ENCODE peak calls at places on chromosome 6, in eight cellular contexts. L is neural progenitor cell, Q is transverse colon, I is SK-N-SH, B is adrenal gland, A is spleen, J is psoas muscle, O is dorsolateral prefrontal cortex. H is an unnamed sample.

GRCh38 chr6:3669916-3670315 is 81.6 kb downstream of the PXDC1 start:
- DNase-seq in L (no peak), Q (no peak), I (no peak), B (no peak), A (no peak), J (no peak), O (no peak), H (no peak)

GRCh38 chr6:15351631-15352030 is 105.8 kb downstream of the JARID2 start:
- DNase-seq in L (no peak), Q (no peak), I (no peak), B (peak; percentile 65), A (no peak), J (peak; percentile 53), O (no peak), H (no peak)

GRCh38 chr6:43807228-43808061 is 37.4 kb downstream of the VEGFA start:
- DNase-seq in L (peak; percentile 32), Q (no peak), I (peak; percentile 68), B (peak; percentile 44), A (no peak), J (peak; percentile 77), O (no peak), H (peak; percentile 78)

GRCh38 chr6:121365499-121366183 is 31.4 kb upstream of the TBC1D32 start:
- DNase-seq in L (no peak), Q (no peak), I (no peak), B (peak; percentile 63), A (no peak), J (no peak), O (no peak), H (no peak)

GRCh38 chr6:43060034-43060754 is 763 bp downstream of the KLC4 start:
- DNase-seq in L (no peak), Q (peak; percentile 88), I (no peak), B (peak; percentile 39), A (no peak), J (no peak), O (no peak), H (peak; percentile 62)

GRCh38 chr6:27873101-27874030 is 38.8 kb downstream of the OR2B2 start:
- DNase-seq in L (peak; percentile 68), Q (peak; percentile 80), I (peak; percentile 68), B (peak; percentile 40), A (peak; percentile 93), J (peak; percentile 21), O (no peak), H (no peak)

GRCh38 chr6:110813813-110814487 is 1.3 kb downstream of the CDK19 start:
- DNase-seq in L (peak; percentile 17), Q (peak; percentile 11), I (peak; percentile 45), B (no peak), A (no peak), J (no peak), O (no peak), H (peak; percentile 10)

GRCh38 chr6:88368071-88368787 is 202.1 kb upstream of the CNR1 start:
- DNase-seq in L (no peak), Q (no peak), I (no peak), B (no peak), A (no peak), J (no peak), O (no peak), H (no peak)

DNA sequence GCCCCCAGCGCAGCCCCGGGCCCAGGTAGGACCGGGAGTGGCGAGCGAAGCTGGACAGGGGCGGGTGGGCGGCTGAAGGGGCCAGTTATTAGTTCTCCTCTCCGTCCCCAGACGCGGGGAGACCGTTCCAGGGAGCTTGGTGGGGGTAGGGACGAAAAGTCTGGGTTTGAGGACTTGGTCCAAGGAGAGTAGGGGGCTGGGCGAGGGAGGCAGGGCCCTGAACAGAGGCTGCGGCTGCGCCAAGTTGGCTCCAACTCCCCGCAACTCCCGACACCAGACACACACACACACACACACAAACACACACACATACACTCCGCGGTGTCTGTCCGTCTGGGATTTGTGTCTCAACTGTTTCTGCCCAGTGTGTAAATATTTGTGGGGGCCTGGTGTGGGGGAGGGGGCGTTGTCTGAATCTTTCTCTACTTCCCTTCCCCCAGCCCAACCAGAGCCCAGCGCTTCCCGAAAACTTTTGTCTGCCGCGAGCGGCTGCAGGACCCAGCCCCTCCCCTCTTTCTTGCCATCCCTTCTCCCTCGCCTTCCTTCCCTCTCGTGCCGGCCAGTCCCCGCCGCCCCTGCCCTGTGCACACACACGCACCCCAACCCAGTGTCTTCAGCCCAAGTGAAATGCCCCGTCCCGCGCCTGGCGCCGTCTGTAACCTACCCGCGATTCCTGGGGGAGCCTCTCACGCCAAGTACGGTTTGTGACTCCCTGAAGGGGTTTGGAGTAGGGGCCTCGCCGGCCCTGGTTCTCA is 710 bp downstream of the MDFI start:
- DNase-seq in L (peak; percentile 73), Q (no peak), I (peak; percentile 54), B (no peak), A (peak; percentile 58), J (no peak), O (no peak), H (peak; percentile 61)
- H3K4me3 ChIP-seq in L (peak overlapping the region; percentile 76), Q (peak overlapping the region; percentile 24), I (peak overlapping the region; percentile 67), B (peak overlapping the region; percentile 52), A (peak overlapping the region; percentile 68), J (peak overlapping the region; percentile 64), O (peak overlapping the region; percentile 38), H (peak overlapping the region; percentile 53)

GRCh38 chr6:53928641-53929339 is 134.0 kb downstream of the LRRC1 start:
- DNase-seq in L (no peak), Q (no peak), I (no peak), B (no peak), A (no peak), J (no peak), O (no peak), H (no peak)

GRCh38 chr6:53932502-53932901 is 137.7 kb downstream of the LRRC1 start:
- DNase-seq in L (no peak), Q (no peak), I (no peak), B (no peak), A (no peak), J (no peak), O (no peak), H (no peak)

GRCh38 chr6:53930330-53930729 is 135.5 kb downstream of the LRRC1 start:
- DNase-seq in L (no peak), Q (no peak), I (no peak), B (no peak), A (no peak), J (no peak), O (no peak), H (no peak)

GRCh38 chr6:53931086-53931485 is 136.3 kb downstream of the LRRC1 start:
- DNase-seq in L (no peak), Q (no peak), I (no peak), B (no peak), A (no peak), J (no peak), O (no peak), H (no peak)

GRCh38 chr6:53929340-53930120 is 134.7 kb downstream of the LRRC1 start:
- DNase-seq in L (no peak), Q (no peak), I (no peak), B (no peak), A (no peak), J (no peak), O (no peak), H (no peak)
- TF ChIP-seq CTCF in L (no peak), Q (no peak), I (no peak), B (no peak), A (no peak), J (no peak), O (no peak), H (no peak)

GRCh38 chr6:74964871-74965441 is 240.9 kb downstream of the COL12A1 start:
- DNase-seq in L (no peak), Q (no peak), I (no peak), B (no peak), A (no peak), J (no peak), O (no peak), H (no peak)

GRCh38 chr6:74971631-74972030 is 234.2 kb downstream of the COL12A1 start:
- DNase-seq in L (no peak), Q (no peak), I (no peak), B (no peak), A (no peak), J (no peak), O (no peak), H (no peak)

GRCh38 chr6:74967821-74968220 is 238.0 kb downstream of the COL12A1 start:
- DNase-seq in L (no peak), Q (no peak), I (no peak), B (no peak), A (no peak), J (no peak), O (no peak), H (no peak)

GRCh38 chr6:74969591-74970267 is 236.1 kb downstream of the COL12A1 start:
- DNase-seq in L (no peak), Q (no peak), I (no peak), B (no peak), A (no peak), J (no peak), O (no peak), H (no peak)

GRCh38 chr6:74966712-74967111 is 239.1 kb downstream of the COL12A1 start:
- DNase-seq in L (no peak), Q (no peak), I (no peak), B (no peak), A (no peak), J (no peak), O (no peak), H (no peak)
- H3K27ac ChIP-seq in L (no peak overlapping the region), Q (no peak overlapping the region), I (no peak overlapping the region), B (no peak overlapping the region), A (no peak overlapping the region), J (no peak overlapping the region), O (no peak overlapping the region), H (no peak overlapping the region)

GRCh38 chr6:37137881-37138568 is 31.9 kb upstream of the PIM1 start:
- DNase-seq in L (no peak), Q (no peak), I (no peak), B (no peak), A (no peak), J (no peak), O (no peak), H (no peak)

GRCh38 chr6:37136821-37137200 is 33.1 kb upstream of the PIM1 start:
- DNase-seq in L (no peak), Q (no peak), I (no peak), B (no peak), A (no peak), J (no peak), O (no peak), H (no peak)

GRCh38 chr6:37137201-37137880 is 32.6 kb upstream of the PIM1 start:
- DNase-seq in L (peak; percentile 93), Q (no peak), I (peak; percentile 58), B (no peak), A (no peak), J (no peak), O (no peak), H (no peak)

GRCh38 chr6:37134622-37135191 is 35.2 kb upstream of the PIM1 start:
- DNase-seq in L (no peak), Q (peak; percentile 74), I (no peak), B (peak; percentile 82), A (no peak), J (peak; percentile 64), O (no peak), H (no peak)

DNA sequence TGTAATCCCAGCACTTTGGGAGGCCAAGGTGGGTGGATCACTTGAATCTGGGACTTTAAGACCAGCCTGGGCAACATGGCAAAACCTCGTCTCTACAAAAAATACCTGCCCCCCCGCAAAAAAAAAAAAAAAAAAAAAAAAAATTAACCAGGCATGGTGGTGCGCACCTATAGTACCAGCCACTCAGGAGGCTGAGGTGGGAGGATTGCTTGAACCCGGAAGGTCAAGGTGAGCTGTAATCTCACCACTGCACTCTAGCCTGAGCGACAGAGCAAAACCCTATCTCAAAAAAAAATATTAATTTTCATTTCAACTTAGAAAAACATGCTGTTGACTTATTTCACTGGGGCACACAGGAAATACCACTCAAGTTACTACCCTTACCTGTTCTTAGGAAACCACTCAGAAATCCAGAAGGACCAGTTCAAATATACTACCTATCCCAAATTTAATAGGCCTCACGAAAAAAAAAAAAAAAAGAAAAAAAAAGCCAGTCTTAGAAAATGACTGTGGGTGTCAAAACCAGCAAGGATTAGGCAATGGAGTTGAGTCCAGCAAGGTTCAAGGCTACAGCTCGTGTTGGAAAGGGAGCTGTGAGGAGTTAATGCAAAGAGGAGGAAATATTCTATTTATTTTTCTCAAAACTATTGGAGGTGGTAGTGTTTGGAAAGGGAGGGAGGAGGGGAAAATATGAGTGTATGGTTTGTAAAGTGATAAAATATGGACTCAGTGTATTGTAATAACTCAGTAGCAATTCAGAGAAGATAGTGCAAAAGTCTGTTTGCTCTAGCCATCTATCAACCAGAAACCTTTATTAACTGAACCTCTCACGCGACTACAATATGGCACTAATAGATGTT is 33.9 kb upstream of the PIM1 start:
- DNase-seq in L (no peak), Q (no peak), I (no peak), B (no peak), A (no peak), J (no peak), O (no peak), H (no peak)
- H3K4me3 ChIP-seq in L (peak overlapping the region; percentile 35), Q (no peak overlapping the region), I (no peak overlapping the region), B (no peak overlapping the region), A (no peak overlapping the region), J (no peak overlapping the region), O (no peak overlapping the region), H (no peak overlapping the region)